ENCODE peak calls at places on chromosomes 5 and 9, in seven cellular contexts. W is kidney epithelial cell; Y is A549; N is stimulated activated CD4-positive, alpha-beta T cell treated with anti-CD3 and anti-CD28 coated beads, Interleukin-1b, Interleukin-23, amount 100 ng/mL, for 4 hours; A is iPS-NIHi11; J is CD14-positive monocyte; M is NCI-H1092. F is an unnamed sample.

GRCh38 chr5:172342907-172343306 is 59.3 kb upstream of the UBTD2 start:
- DNase-seq in N (no peak), W (no peak), Y (no peak), J (no peak), A (no peak), M (no peak), F (no peak)

GRCh38 chr5:100790951-100791350 is 112.1 kb downstream of the ST8SIA4 start:
- DNase-seq in J (no peak), M (no peak), N (no peak), Y (no peak), W (no peak), A (no peak), F (no peak)

GRCh38 chr5:37704406-37704805 is 135.4 kb downstream of the GDNF start:
- DNase-seq in N (no peak), Y (no peak), W (no peak), J (no peak), M (no peak), A (no peak), F (no peak)

GRCh38 chr9:130975932-130976841 is 32.8 kb upstream of the LAMC3 start:
- DNase-seq in N (no peak), W (no peak), J (no peak), Y (no peak), M (no peak), A (no peak), F (no peak)

GRCh38 chr9:86368871-86369521 is 14.8 kb upstream of the TUT7 start:
- DNase-seq in M (no peak), A (no peak), J (peak), N (no peak), W (no peak), Y (no peak), F (no peak)

GRCh38 chr9:78994476-78994875 is 577.3 kb upstream of the TLE4 start:
- DNase-seq in N (no peak), M (no peak), W (no peak), Y (no peak), J (no peak), A (no peak), F (no peak)

GRCh38 chr9:121498150-121498486 is 1.5 kb downstream of the GGTA1 start:
- DNase-seq in Y (peak), W (peak), J (no peak), A (peak), N (peak), M (peak), F (peak)

GRCh38 chr9:88168564-88168963 is 30.3 kb upstream of the SPATA31C2 start:
- DNase-seq in W (no peak), J (no peak), N (no peak), A (no peak), M (no peak), Y (no peak), F (no peak)

GRCh38 chr5:114116981-114117380 is 244.9 kb upstream of the KCNN2 start:
- DNase-seq in M (no peak), J (no peak), Y (no peak), A (no peak), N (no peak), W (no peak), F (no peak)